ENCODE peak calls at places on chromosomes 6 and 20, in four cellular contexts. S is IMR-90, E is A549, U is K562. P is an unnamed sample.

GRCh38 chr6:22828179-22829062 is 259.1 kb downstream of the HDGFL1 start:
- DNase-seq in U (peak; percentile 12), E (peak; percentile 89), S (peak; percentile 97), P (peak; percentile 39)

GRCh38 chr6:143647191-143647590 is 30.6 kb upstream of the PHACTR2 start:
- DNase-seq in E (no peak), U (no peak), S (no peak), P (no peak)

GRCh38 chr6:19995575-19996257 is 158.5 kb downstream of the ID4 start:
- DNase-seq in S (no peak), E (no peak), U (peak; percentile 26), P (no peak)

GRCh38 chr6:40390144-40390800 is 196.9 kb downstream of the LRFN2 start:
- DNase-seq in S (no peak), U (no peak), E (no peak), P (no peak)

GRCh38 chr6:6883011-6883410 is 224.8 kb upstream of the RREB1 start:
- DNase-seq in U (no peak), S (no peak), E (no peak), P (no peak)

GRCh38 chr6:113879186-113880096 is 22.3 kb downstream of the MARCKS start:
- DNase-seq in U (peak; percentile 44), E (peak; percentile 73), S (peak; percentile 83), P (peak; percentile 67)

GRCh38 chr20:675453-676314 is at the start of gene SCRT2:
- DNase-seq in U (peak; percentile 84), E (peak; percentile 60), S (peak; percentile 65), P (peak; percentile 54)

GRCh38 chr20:63553933-63554290 is at the start of gene FNDC11:
- DNase-seq in S (no peak), E (no peak), U (peak; percentile 73), P (no peak)

GRCh38 chr6:501891-502601 is 110.5 kb downstream of the IRF4 start:
- DNase-seq in S (no peak), E (no peak), U (no peak), P (no peak)

GRCh38 chr6:85464722-85465150 is 14.9 kb downstream of the NT5E start:
- DNase-seq in S (peak; percentile 98), U (no peak), E (peak; percentile 54), P (no peak)

GRCh38 chr6:18148304-18149025 is 6.4 kb downstream of the TPMT start:
- DNase-seq in E (peak; percentile 62), U (no peak), S (peak; percentile 91), P (no peak)

GRCh38 chr6:135871878-135872277 is 20.4 kb downstream of the PDE7B start:
- DNase-seq in E (no peak), S (peak; percentile 75), U (no peak), P (no peak)

GRCh38 chr6:18388942-18389341 is 1.8 kb downstream of the RNF144B start:
- DNase-seq in S (peak; percentile 77), E (peak; percentile 5), U (no peak), P (peak; percentile 82)

GRCh38 chr20:55461519-55461918 is 543.8 kb downstream of the CBLN4 start:
- DNase-seq in U (no peak), E (no peak), S (no peak), P (no peak)

GRCh38 chr20:57622579-57623381 is 2.6 kb upstream of the ZBP1 start:
- DNase-seq in E (peak; percentile 91), U (peak; percentile 63), S (peak; percentile 37), P (peak; percentile 41)

GRCh38 chr6:133977983-133978895 is 25.2 kb downstream of the TBPL1 start:
- DNase-seq in U (no peak), E (peak; percentile 18), S (peak; percentile 86), P (no peak)

GRCh38 chr6:99514089-99514488 is 1.1 kb downstream of the USP45 start:
- DNase-seq in S (peak; percentile 15), U (peak; percentile 17), E (no peak), P (no peak)

GRCh38 chr6:69622924-69623323 is 173.9 kb downstream of the LMBRD1 start:
- DNase-seq in U (no peak), S (no peak), E (no peak), P (no peak)

GRCh38 chr20:3543901-3544507 is 73.2 kb downstream of the ATRN start:
- DNase-seq in U (no peak), S (peak; percentile 81), E (peak; percentile 74), P (peak; percentile 78)

GRCh38 chr6:25745836-25746235 is 8.7 kb upstream of the SLC17A4 start:
- DNase-seq in U (no peak), E (no peak), S (no peak), P (no peak)

GRCh38 chr6:90025418-90026089 is 131.3 kb downstream of the GJA10 start:
- DNase-seq in S (peak; percentile 97), U (no peak), E (peak; percentile 5), P (no peak)

GRCh38 chr20:7723284-7723683 is 217.0 kb downstream of the HAO1 start:
- DNase-seq in E (peak; percentile 16), S (no peak), U (no peak), P (no peak)

GRCh38 chr20:63968928-63969760 is 586 bp downstream of the ZNF512B start:
- DNase-seq in U (peak; percentile 37), S (no peak), E (no peak), P (peak; percentile 81)

GRCh38 chr6:34858681-34859080 is 29.2 kb downstream of the TAF11 start:
- DNase-seq in S (no peak), E (no peak), U (no peak), P (peak; percentile 23)

GRCh38 chr20:23023621-23024187 is 11.4 kb upstream of the SSTR4 start:
- DNase-seq in U (no peak), E (no peak), S (no peak), P (no peak)

GRCh38 chr20:32544260-32544722 is 40.8 kb downstream of the NOL4L start:
- DNase-seq in U (no peak), S (no peak), E (no peak), P (no peak)

GRCh38 chr20:58892126-58892931 is 39.8 kb downstream of the GNAS start:
- DNase-seq in U (peak; percentile 79), S (peak; percentile 50), E (peak; percentile 80), P (peak; percentile 73)

GRCh38 chr20:642398-643174 is 10.4 kb downstream of the SRXN1 start:
- DNase-seq in S (no peak), U (peak; percentile 59), E (peak; percentile 43), P (peak; percentile 69)

GRCh38 chr20:36975085-36975829 is 23.7 kb upstream of the SAMHD1 start:
- DNase-seq in U (no peak), E (no peak), S (no peak), P (no peak)

GRCh38 chr6:71533939-71534379 is 245.3 kb downstream of the OGFRL1 start:
- DNase-seq in E (peak; percentile 1), S (peak; percentile 46), U (peak; percentile 19), P (peak; percentile 2)

GRCh38 chr6:159056432-159056831 is 11.6 kb upstream of the TAGAP start:
- DNase-seq in E (no peak), S (no peak), U (no peak), P (no peak)
- H3K4me1 ChIP-seq in E (no peaks in the 10 kb centered on the region), S (no peaks in the 10 kb centered on the region), U (no peaks in the 10 kb centered on the region), P (no peaks in the 10 kb centered on the region)

GRCh38 chr20:16844406-16844805 is 96.2 kb downstream of the OTOR start:
- DNase-seq in U (no peak), S (no peak), E (no peak), P (no peak)

GRCh38 chr20:16842721-16843120 is 94.6 kb downstream of the OTOR start:
- DNase-seq in E (no peak), S (no peak), U (no peak), P (no peak)

GRCh38 chr20:16846011-16846410 is 97.9 kb downstream of the OTOR start:
- DNase-seq in S (peak; percentile 40), U (no peak), E (no peak), P (no peak)
- TF ChIP-seq USF2 in S (no peak), U (no peak), E (no peak), P (no peak)

DNA sequence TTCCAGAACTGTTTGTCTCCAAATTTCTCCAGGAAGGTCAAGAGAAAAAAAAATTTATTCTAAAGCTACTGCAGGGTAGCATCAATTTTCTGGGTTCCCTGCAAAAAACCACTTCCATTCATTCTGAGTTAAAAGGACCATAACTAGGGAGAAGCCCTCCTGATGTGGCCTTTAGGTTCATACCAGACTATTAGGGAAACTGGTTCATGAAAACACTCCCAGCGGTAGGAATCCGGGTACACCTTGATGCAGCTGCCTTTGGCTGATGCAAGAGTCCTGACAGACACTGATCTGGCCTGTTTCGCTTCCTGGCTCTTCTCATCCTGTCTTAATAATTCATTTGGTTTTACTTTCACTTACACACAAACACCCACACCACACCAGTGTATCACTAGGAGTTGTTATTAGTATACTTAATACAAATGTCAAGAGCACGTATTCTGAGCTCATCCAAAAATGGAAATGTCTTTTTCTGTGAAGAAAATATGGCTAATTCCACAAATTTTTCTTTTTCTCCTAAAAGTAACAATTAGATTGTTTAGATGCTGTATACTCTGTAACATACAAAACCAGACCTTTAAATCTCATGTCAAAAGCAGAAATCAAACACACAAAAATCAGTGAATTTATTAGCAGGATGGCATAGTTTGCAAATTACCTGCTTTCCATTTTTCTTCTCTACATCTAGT is 38.4 kb upstream of the ARHGAP18 start:
- DNase-seq in E (no peak), S (peak; percentile 61), U (peak; percentile 13), P (peak; percentile 79)
- H3K4me1 ChIP-seq in E (peaks cover 28% of the 10 kb centered on the region), S (peaks cover 16% of the 10 kb centered on the region), U (no peaks in the 10 kb centered on the region), P (peaks cover 41% of the 10 kb centered on the region)

DNA sequence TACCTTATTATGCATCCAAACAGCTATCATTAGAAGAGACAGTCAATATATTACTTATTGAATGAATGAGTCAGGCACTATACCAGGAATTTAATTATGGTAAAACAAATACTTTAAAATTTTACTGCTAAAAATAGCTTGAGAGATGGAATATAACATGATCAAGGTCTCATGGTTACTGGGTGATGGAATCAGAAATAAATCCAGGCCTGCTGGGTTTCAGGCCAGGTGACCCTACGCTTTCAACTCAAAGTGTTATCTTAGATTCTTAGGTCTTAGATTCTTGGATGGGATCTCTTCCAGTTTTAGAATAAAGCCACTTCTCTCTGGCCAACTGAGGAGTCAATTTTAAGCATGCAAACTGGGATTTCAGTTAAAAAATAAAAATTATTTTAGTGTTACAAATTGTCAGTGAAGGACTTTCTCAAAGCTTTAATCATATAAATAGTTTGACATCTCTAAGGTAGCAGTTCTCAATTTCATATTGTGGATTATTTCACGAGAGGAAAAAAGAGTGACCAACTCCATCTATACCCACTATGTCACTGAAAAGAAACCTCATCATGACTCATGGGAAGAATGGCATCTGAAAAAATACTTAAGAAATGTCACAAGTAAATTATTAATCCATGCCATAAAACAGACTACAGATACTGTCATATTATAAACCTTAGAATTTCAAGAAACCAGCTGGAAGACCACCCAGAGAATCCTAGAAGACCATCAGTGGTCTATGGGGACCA is 283.4 kb upstream of the RUNX2 start:
- DNase-seq in S (no peak), E (no peak), U (no peak), P (no peak)
- TF ChIP-seq USF2 in S (no peak), E (no peak), U (no peak), P (no peak)

GRCh38 chr20:44143896-44144295 is 43.1 kb downstream of the JPH2 start:
- DNase-seq in E (no peak), U (no peak), S (no peak), P (no peak)
- H3K4me1 ChIP-seq in E (no peaks in the 10 kb centered on the region), U (no peaks in the 10 kb centered on the region), S (peaks cover 10% of the 10 kb centered on the region), P (peaks cover 14% of the 10 kb centered on the region)

GRCh38 chr6:54702772-54703171 is 143.8 kb upstream of the FAM83B start:
- DNase-seq in S (no peak), E (no peak), U (no peak), P (no peak)

GRCh38 chr6:54695815-54696214 is 150.8 kb upstream of the FAM83B start:
- DNase-seq in U (no peak), S (no peak), E (no peak), P (no peak)

GRCh38 chr6:54700158-54700557 is 146.4 kb upstream of the FAM83B start:
- DNase-seq in S (no peak), E (no peak), U (no peak), P (no peak)

GRCh38 chr6:54697423-54697822 is 149.1 kb upstream of the FAM83B start:
- DNase-seq in S (peak; percentile 16), E (peak; percentile 5), U (no peak), P (no peak)

GRCh38 chr6:54698974-54699373 is 147.6 kb upstream of the FAM83B start:
- DNase-seq in S (no peak), U (no peak), E (no peak), P (no peak)
- TF ChIP-seq USF2 in S (no peak), U (no peak), E (no peak), P (no peak)